ENCODE peak calls at places on chromosomes 7 and 10, in six cellular contexts. One of them, this sample, is unnamed.

GRCh38 chr7:150983893-150984368 is 5.8 kb upstream of the KCNH2 start:
- DNase-seq in CD8-positive, alpha-beta T cell: no peak
- DNase-seq in MM.1S: peak; percentile 70
- DNase-seq in Peyer's patch: no peak
- DNase-seq in AG04450: no peak
- DNase-seq in brain microvascular endothelial cell: no peak
- DNase-seq in this sample: no peak

GRCh38 chr7:74242122-74242443 is 12.1 kb downstream of the RFC2 start:
- DNase-seq in MM.1S: no peak
- DNase-seq in AG04450: no peak
- DNase-seq in brain microvascular endothelial cell: no peak
- DNase-seq in CD8-positive, alpha-beta T cell: no peak
- DNase-seq in Peyer's patch: no peak
- DNase-seq in this sample: no peak

GRCh38 chr10:110553905-110554304 is 13.6 kb upstream of the SMC3 start:
- DNase-seq in Peyer's patch: no peak
- DNase-seq in CD8-positive, alpha-beta T cell: no peak
- DNase-seq in brain microvascular endothelial cell: no peak
- DNase-seq in AG04450: no peak
- DNase-seq in MM.1S: no peak
- DNase-seq in this sample: no peak

GRCh38 chr10:68106656-68107055 is 2.6 kb upstream of the MYPN start:
- DNase-seq in brain microvascular endothelial cell: peak; percentile 83
- DNase-seq in Peyer's patch: no peak
- DNase-seq in MM.1S: no peak
- DNase-seq in CD8-positive, alpha-beta T cell: no peak
- DNase-seq in AG04450: peak; percentile 73
- DNase-seq in this sample: no peak

GRCh38 chr7:7103343-7104313 is 78.7 kb upstream of the C1GALT1 start:
- DNase-seq in AG04450: peak; percentile 20
- DNase-seq in brain microvascular endothelial cell: peak; percentile 24
- DNase-seq in CD8-positive, alpha-beta T cell: no peak
- DNase-seq in MM.1S: peak; percentile 56
- DNase-seq in Peyer's patch: no peak
- DNase-seq in this sample: no peak

GRCh38 chr7:157947504-157947903 is 610.7 kb downstream of the DNAJB6 start:
- DNase-seq in Peyer's patch: no peak
- DNase-seq in brain microvascular endothelial cell: no peak
- DNase-seq in MM.1S: no peak
- DNase-seq in CD8-positive, alpha-beta T cell: no peak
- DNase-seq in AG04450: no peak
- DNase-seq in this sample: no peak

GRCh38 chr10:122154733-122155366 is 116.2 kb upstream of the BTBD16 start:
- DNase-seq in AG04450: peak; percentile 57
- DNase-seq in Peyer's patch: no peak
- DNase-seq in CD8-positive, alpha-beta T cell: no peak
- DNase-seq in brain microvascular endothelial cell: peak; percentile 63
- DNase-seq in MM.1S: peak; percentile 16
- DNase-seq in this sample: no peak

GRCh38 chr7:152565731-152566130 is 110.2 kb downstream of the XRCC2 start:
- DNase-seq in MM.1S: no peak
- DNase-seq in AG04450: no peak
- DNase-seq in Peyer's patch: no peak
- DNase-seq in CD8-positive, alpha-beta T cell: no peak
- DNase-seq in brain microvascular endothelial cell: no peak
- DNase-seq in this sample: peak; percentile 46

GRCh38 chr10:86506499-86506898 is 15.1 kb downstream of the WAPL start:
- DNase-seq in CD8-positive, alpha-beta T cell: no peak
- DNase-seq in brain microvascular endothelial cell: no peak
- DNase-seq in MM.1S: no peak
- DNase-seq in Peyer's patch: no peak
- DNase-seq in AG04450: no peak
- DNase-seq in this sample: no peak

GRCh38 chr10:86757110-86757790 is 831 bp downstream of the BMPR1A start:
- DNase-seq in AG04450: no peak
- DNase-seq in CD8-positive, alpha-beta T cell: no peak
- DNase-seq in MM.1S: no peak
- DNase-seq in brain microvascular endothelial cell: peak; percentile 26
- DNase-seq in Peyer's patch: peak; percentile 63
- DNase-seq in this sample: peak; percentile 38

GRCh38 chr10:114379631-114380041 is 24.7 kb downstream of the AFAP1L2 start:
- DNase-seq in Peyer's patch: no peak
- DNase-seq in brain microvascular endothelial cell: peak; percentile 25
- DNase-seq in AG04450: no peak
- DNase-seq in CD8-positive, alpha-beta T cell: no peak
- DNase-seq in MM.1S: no peak
- DNase-seq in this sample: no peak

GRCh38 chr10:122637371-122637770 is 62.3 kb downstream of the C10orf120 start:
- DNase-seq in CD8-positive, alpha-beta T cell: no peak
- DNase-seq in Peyer's patch: peak; percentile 29
- DNase-seq in AG04450: no peak
- DNase-seq in MM.1S: no peak
- DNase-seq in brain microvascular endothelial cell: no peak
- DNase-seq in this sample: no peak

GRCh38 chr10:127935115-127935561 is 28.2 kb downstream of the PTPRE start:
- DNase-seq in CD8-positive, alpha-beta T cell: no peak
- DNase-seq in AG04450: no peak
- DNase-seq in Peyer's patch: no peak
- DNase-seq in MM.1S: no peak
- DNase-seq in brain microvascular endothelial cell: no peak
- DNase-seq in this sample: no peak

GRCh38 chr7:47549916-47550315 is 32.0 kb downstream of the TNS3 start:
- DNase-seq in brain microvascular endothelial cell: no peak
- DNase-seq in MM.1S: no peak
- DNase-seq in CD8-positive, alpha-beta T cell: no peak
- DNase-seq in Peyer's patch: peak; percentile 25
- DNase-seq in AG04450: no peak
- DNase-seq in this sample: no peak

GRCh38 chr10:13587367-13587766 is 602 bp downstream of the PRPF18 start:
- DNase-seq in CD8-positive, alpha-beta T cell: no peak
- DNase-seq in MM.1S: peak; percentile 8
- DNase-seq in brain microvascular endothelial cell: no peak
- DNase-seq in AG04450: no peak
- DNase-seq in Peyer's patch: peak; percentile 50
- DNase-seq in this sample: no peak

GRCh38 chr7:44387427-44387826 is 62.0 kb upstream of the CAMK2B start:
- DNase-seq in Peyer's patch: no peak
- DNase-seq in MM.1S: no peak
- DNase-seq in brain microvascular endothelial cell: no peak
- DNase-seq in CD8-positive, alpha-beta T cell: no peak
- DNase-seq in AG04450: no peak
- DNase-seq in this sample: peak; percentile 9

GRCh38 chr10:78000206-78000605 is 29.1 kb downstream of the POLR3A start:
- DNase-seq in CD8-positive, alpha-beta T cell: no peak
- DNase-seq in MM.1S: no peak
- DNase-seq in AG04450: no peak
- DNase-seq in Peyer's patch: no peak
- DNase-seq in brain microvascular endothelial cell: no peak
- DNase-seq in this sample: peak; percentile 17
- TF ChIP-seq CTCF in CD8-positive, alpha-beta T cell: no peak
- TF ChIP-seq CTCF in MM.1S: no peak
- TF ChIP-seq CTCF in AG04450: no peak
- TF ChIP-seq CTCF in Peyer's patch: no peak
- TF ChIP-seq CTCF in brain microvascular endothelial cell: no peak
- TF ChIP-seq CTCF in this sample: no peak

GRCh38 chr7:108456845-108457540 is 757 bp upstream of the NRCAM start:
- DNase-seq in Peyer's patch: no peak
- DNase-seq in CD8-positive, alpha-beta T cell: no peak
- DNase-seq in AG04450: no peak
- DNase-seq in brain microvascular endothelial cell: no peak
- DNase-seq in MM.1S: no peak
- DNase-seq in this sample: no peak
- H3K4me3 ChIP-seq in Peyer's patch: peak overlapping the region; percentile 49
- H3K4me3 ChIP-seq in CD8-positive, alpha-beta T cell: peak overlapping the region; percentile 53
- H3K4me3 ChIP-seq in AG04450: no peak overlapping the region
- H3K4me3 ChIP-seq in brain microvascular endothelial cell: no peak overlapping the region
- H3K4me3 ChIP-seq in MM.1S: no peak overlapping the region
- H3K4me3 ChIP-seq in this sample: no peak overlapping the region

GRCh38 chr10:97896756-97897155 is 47.1 kb downstream of the GOLGA7B start:
- DNase-seq in Peyer's patch: peak; percentile 41
- DNase-seq in CD8-positive, alpha-beta T cell: no peak
- DNase-seq in MM.1S: no peak
- DNase-seq in brain microvascular endothelial cell: no peak
- DNase-seq in AG04450: no peak
- DNase-seq in this sample: no peak

GRCh38 chr10:97901381-97901780 is 51.7 kb downstream of the GOLGA7B start:
- DNase-seq in Peyer's patch: peak; percentile 20
- DNase-seq in AG04450: no peak
- DNase-seq in brain microvascular endothelial cell: no peak
- DNase-seq in MM.1S: no peak
- DNase-seq in CD8-positive, alpha-beta T cell: no peak
- DNase-seq in this sample: no peak

GRCh38 chr10:97895915-97896314 is 46.3 kb downstream of the GOLGA7B start:
- DNase-seq in CD8-positive, alpha-beta T cell: no peak
- DNase-seq in MM.1S: no peak
- DNase-seq in AG04450: no peak
- DNase-seq in brain microvascular endothelial cell: no peak
- DNase-seq in Peyer's patch: no peak
- DNase-seq in this sample: no peak

GRCh38 chr10:97895084-97895483 is 45.4 kb downstream of the GOLGA7B start:
- DNase-seq in CD8-positive, alpha-beta T cell: no peak
- DNase-seq in MM.1S: no peak
- DNase-seq in Peyer's patch: peak; percentile 27
- DNase-seq in AG04450: no peak
- DNase-seq in brain microvascular endothelial cell: no peak
- DNase-seq in this sample: no peak

DNA sequence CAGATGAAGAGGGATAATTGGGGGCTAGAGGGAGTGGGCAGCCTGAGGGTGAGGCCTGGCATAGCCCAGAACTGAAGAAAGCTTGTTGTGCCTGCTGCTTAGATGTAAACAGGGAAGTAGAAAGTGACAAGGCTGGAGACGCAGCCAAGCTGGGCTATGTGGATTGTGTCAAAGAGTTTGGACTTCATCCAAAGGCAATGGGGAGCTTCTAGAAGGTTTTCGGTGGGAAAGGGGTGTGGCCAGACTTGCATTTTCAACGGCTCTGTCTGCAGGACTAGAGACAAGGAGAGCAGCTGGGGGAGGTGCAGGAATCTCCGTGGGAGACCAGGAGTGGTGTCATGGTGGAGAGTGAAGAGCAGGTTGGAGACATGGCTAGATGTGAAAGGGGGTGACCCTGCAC is 48.8 kb downstream of the GOLGA7B start:
- DNase-seq in MM.1S: no peak
- DNase-seq in CD8-positive, alpha-beta T cell: no peak
- DNase-seq in brain microvascular endothelial cell: no peak
- DNase-seq in Peyer's patch: peak; percentile 4
- DNase-seq in AG04450: no peak
- DNase-seq in this sample: no peak
- TF ChIP-seq CTCF in MM.1S: no peak
- TF ChIP-seq CTCF in CD8-positive, alpha-beta T cell: no peak
- TF ChIP-seq CTCF in brain microvascular endothelial cell: no peak
- TF ChIP-seq CTCF in Peyer's patch: no peak
- TF ChIP-seq CTCF in AG04450: no peak
- TF ChIP-seq CTCF in this sample: no peak

DNA sequence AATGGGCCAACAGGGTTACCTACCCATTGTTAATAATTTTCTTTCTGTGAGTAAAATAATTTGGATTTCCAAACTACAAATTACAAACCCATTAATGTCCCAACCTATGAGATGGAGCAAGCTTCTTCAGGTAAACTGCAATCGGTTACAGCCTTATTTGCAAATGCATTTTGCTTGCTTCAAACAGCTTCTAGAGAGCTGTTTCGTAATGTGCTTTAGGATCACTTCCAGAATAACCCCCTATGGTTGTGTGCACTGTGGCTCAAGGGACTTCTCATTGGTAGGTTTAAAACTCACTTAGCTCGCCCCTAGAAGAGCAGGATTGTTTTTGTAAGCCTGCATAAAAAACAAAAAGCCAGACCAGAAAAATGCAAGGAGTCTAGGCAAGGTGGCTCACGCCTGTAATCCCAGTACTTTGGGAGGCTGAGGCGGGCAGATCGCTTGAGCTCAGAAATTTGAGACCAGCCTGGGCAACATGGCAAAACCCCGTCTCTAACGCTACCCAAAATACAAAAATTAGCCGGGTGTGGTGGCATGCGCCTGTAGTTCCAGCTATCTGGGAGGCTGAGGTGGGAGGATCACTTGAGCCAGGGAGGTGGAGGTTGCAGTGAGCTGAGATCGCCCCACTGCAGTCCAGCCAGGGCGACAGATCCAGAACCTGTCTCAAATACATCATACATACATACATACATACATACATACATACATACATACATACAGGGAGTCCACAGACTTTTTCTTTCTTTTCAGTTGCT is 3.3 kb upstream of the MAP3K8 start:
- DNase-seq in MM.1S: no peak
- DNase-seq in brain microvascular endothelial cell: no peak
- DNase-seq in AG04450: no peak
- DNase-seq in Peyer's patch: no peak
- DNase-seq in CD8-positive, alpha-beta T cell: no peak
- DNase-seq in this sample: no peak
- H3K4me3 ChIP-seq in MM.1S: no peak overlapping the region
- H3K4me3 ChIP-seq in brain microvascular endothelial cell: no peak overlapping the region
- H3K4me3 ChIP-seq in AG04450: no peak overlapping the region
- H3K4me3 ChIP-seq in Peyer's patch: no peak overlapping the region
- H3K4me3 ChIP-seq in CD8-positive, alpha-beta T cell: no peak overlapping the region
- H3K4me3 ChIP-seq in this sample: no peak overlapping the region

GRCh38 chr10:117003336-117003735 is 1.7 kb downstream of the SHTN1 start:
- DNase-seq in CD8-positive, alpha-beta T cell: no peak
- DNase-seq in Peyer's patch: no peak
- DNase-seq in brain microvascular endothelial cell: no peak
- DNase-seq in MM.1S: no peak
- DNase-seq in AG04450: no peak
- DNase-seq in this sample: no peak

GRCh38 chr10:117004627-117005453 is at the start of gene SHTN1:
- DNase-seq in brain microvascular endothelial cell: peak; percentile 32
- DNase-seq in MM.1S: peak; percentile 63
- DNase-seq in CD8-positive, alpha-beta T cell: no peak
- DNase-seq in Peyer's patch: peak; percentile 92
- DNase-seq in AG04450: no peak
- DNase-seq in this sample: peak; percentile 78

GRCh38 chr10:117004238-117004626 is 755 bp downstream of the SHTN1 start:
- DNase-seq in CD8-positive, alpha-beta T cell: no peak
- DNase-seq in AG04450: no peak
- DNase-seq in Peyer's patch: no peak
- DNase-seq in MM.1S: no peak
- DNase-seq in brain microvascular endothelial cell: no peak
- DNase-seq in this sample: no peak

GRCh38 chr10:117007080-117007479 is 2.1 kb upstream of the SHTN1 start:
- DNase-seq in Peyer's patch: no peak
- DNase-seq in AG04450: no peak
- DNase-seq in MM.1S: no peak
- DNase-seq in brain microvascular endothelial cell: peak; percentile 14
- DNase-seq in CD8-positive, alpha-beta T cell: no peak
- DNase-seq in this sample: no peak

DNA sequence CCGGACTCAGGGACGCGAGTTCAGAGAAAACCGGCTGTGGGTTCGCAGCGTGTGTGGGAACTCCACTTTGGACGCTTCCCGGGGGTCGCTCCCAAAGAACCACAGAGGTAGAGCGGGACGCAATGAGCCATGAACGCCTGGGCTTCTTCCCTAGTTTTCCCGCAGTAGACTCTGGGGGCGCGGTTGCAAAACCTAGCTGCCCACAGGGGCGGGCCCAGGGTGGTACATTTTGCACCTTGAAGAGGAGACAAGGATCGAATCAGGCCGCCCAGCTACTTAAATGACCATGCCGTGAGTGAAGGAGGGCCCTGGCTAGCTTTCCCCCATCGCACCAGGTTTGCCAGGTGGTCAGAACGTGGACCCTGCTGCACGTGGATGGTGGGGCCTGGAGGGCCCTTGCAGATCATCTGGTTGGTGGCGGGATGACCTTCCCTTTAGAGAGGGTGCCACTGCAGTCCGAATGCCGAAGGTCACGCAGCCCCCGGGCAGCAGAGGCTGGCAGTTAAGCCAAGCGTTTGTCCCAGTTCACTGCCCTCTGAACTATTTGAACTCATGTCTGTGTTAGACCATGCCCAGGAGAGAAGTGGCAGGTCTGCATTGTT is 568 bp upstream of the SHTN1 start:
- DNase-seq in CD8-positive, alpha-beta T cell: no peak
- DNase-seq in brain microvascular endothelial cell: no peak
- DNase-seq in Peyer's patch: peak; percentile 50
- DNase-seq in MM.1S: no peak
- DNase-seq in AG04450: no peak
- DNase-seq in this sample: peak; percentile 15
- TF ChIP-seq CTCF in CD8-positive, alpha-beta T cell: no peak
- TF ChIP-seq CTCF in brain microvascular endothelial cell: no peak
- TF ChIP-seq CTCF in Peyer's patch: no peak
- TF ChIP-seq CTCF in MM.1S: no peak
- TF ChIP-seq CTCF in AG04450: peak; percentile 13
- TF ChIP-seq CTCF in this sample: no peak